ENCODE peak calls at places on chromosomes 4 and X, in five cellular contexts. One of them, this sample, is unnamed.

GRCh38 chr4:7447236-7447635 is 12.5 kb upstream of the PSAPL1 start:
- DNase-seq in uterus: no peak
- DNase-seq in HS-5: no peak
- DNase-seq in epithelial cell of prostate: no peak
- DNase-seq in activated T-cell treated with anti-CD3 and anti-CD28 coated beads, Interleukin-2, amount 50 U/mL, for 48 hours: no peak
- DNase-seq in this sample: no peak

GRCh38 chr4:65671402-65671801 is 1.1 kb upstream of the EPHA5 start:
- DNase-seq in activated T-cell treated with anti-CD3 and anti-CD28 coated beads, Interleukin-2, amount 50 U/mL, for 48 hours: no peak
- DNase-seq in HS-5: no peak
- DNase-seq in epithelial cell of prostate: no peak
- DNase-seq in uterus: no peak
- DNase-seq in this sample: no peak

GRCh38 chr4:155005395-155006087 is 202.9 kb upstream of the NPY2R start:
- DNase-seq in epithelial cell of prostate: no peak
- DNase-seq in HS-5: peak
- DNase-seq in uterus: no peak
- DNase-seq in activated T-cell treated with anti-CD3 and anti-CD28 coated beads, Interleukin-2, amount 50 U/mL, for 48 hours: no peak
- DNase-seq in this sample: no peak

GRCh38 chr4:109611045-109611616 is 51.1 kb downstream of the MCUB start:
- DNase-seq in epithelial cell of prostate: no peak
- DNase-seq in uterus: no peak
- DNase-seq in activated T-cell treated with anti-CD3 and anti-CD28 coated beads, Interleukin-2, amount 50 U/mL, for 48 hours: no peak
- DNase-seq in HS-5: no peak
- DNase-seq in this sample: peak

GRCh38 chrX:108396188-108396885 is 41.9 kb downstream of the COL4A6 start:
- DNase-seq in activated T-cell treated with anti-CD3 and anti-CD28 coated beads, Interleukin-2, amount 50 U/mL, for 48 hours: no peak
- DNase-seq in HS-5: no peak
- DNase-seq in epithelial cell of prostate: no peak
- DNase-seq in uterus: no peak
- DNase-seq in this sample: no peak

GRCh38 chrX:55908685-55909212 is 191.2 kb downstream of the RRAGB start:
- DNase-seq in activated T-cell treated with anti-CD3 and anti-CD28 coated beads, Interleukin-2, amount 50 U/mL, for 48 hours: peak
- DNase-seq in HS-5: no peak
- DNase-seq in epithelial cell of prostate: no peak
- DNase-seq in uterus: no peak
- DNase-seq in this sample: no peak

GRCh38 chr4:177473991-177474390 is 31.8 kb upstream of the AGA start:
- DNase-seq in activated T-cell treated with anti-CD3 and anti-CD28 coated beads, Interleukin-2, amount 50 U/mL, for 48 hours: no peak
- DNase-seq in uterus: no peak
- DNase-seq in HS-5: no peak
- DNase-seq in epithelial cell of prostate: no peak
- DNase-seq in this sample: no peak

GRCh38 chrX:143536176-143536575 is 18.9 kb upstream of the SPANXN3 start:
- DNase-seq in activated T-cell treated with anti-CD3 and anti-CD28 coated beads, Interleukin-2, amount 50 U/mL, for 48 hours: no peak
- DNase-seq in HS-5: no peak
- DNase-seq in uterus: no peak
- DNase-seq in epithelial cell of prostate: no peak
- DNase-seq in this sample: no peak

GRCh38 chr4:87058272-87059073 is 123.7 kb downstream of the AFF1 start:
- DNase-seq in epithelial cell of prostate: no peak
- DNase-seq in activated T-cell treated with anti-CD3 and anti-CD28 coated beads, Interleukin-2, amount 50 U/mL, for 48 hours: peak
- DNase-seq in HS-5: no peak
- DNase-seq in uterus: no peak
- DNase-seq in this sample: no peak

GRCh38 chr4:168575473-168575872 is 78.6 kb downstream of the PALLD start:
- DNase-seq in uterus: no peak
- DNase-seq in activated T-cell treated with anti-CD3 and anti-CD28 coated beads, Interleukin-2, amount 50 U/mL, for 48 hours: no peak
- DNase-seq in epithelial cell of prostate: no peak
- DNase-seq in HS-5: no peak
- DNase-seq in this sample: no peak

GRCh38 chr4:40881851-40882250 is 132.1 kb downstream of the NSUN7 start:
- DNase-seq in uterus: no peak
- DNase-seq in HS-5: no peak
- DNase-seq in activated T-cell treated with anti-CD3 and anti-CD28 coated beads, Interleukin-2, amount 50 U/mL, for 48 hours: no peak
- DNase-seq in epithelial cell of prostate: no peak
- DNase-seq in this sample: no peak

GRCh38 chr4:159390648-159391047 is 287.8 kb downstream of the RAPGEF2 start:
- DNase-seq in epithelial cell of prostate: peak
- DNase-seq in uterus: no peak
- DNase-seq in activated T-cell treated with anti-CD3 and anti-CD28 coated beads, Interleukin-2, amount 50 U/mL, for 48 hours: no peak
- DNase-seq in HS-5: peak
- DNase-seq in this sample: peak

GRCh38 chrX:124497386-124497785 is 151.0 kb downstream of the SH2D1A start:
- DNase-seq in uterus: no peak
- DNase-seq in epithelial cell of prostate: no peak
- DNase-seq in HS-5: no peak
- DNase-seq in activated T-cell treated with anti-CD3 and anti-CD28 coated beads, Interleukin-2, amount 50 U/mL, for 48 hours: no peak
- DNase-seq in this sample: no peak

GRCh38 chrX:19794690-19795089 is 92.7 kb downstream of the SH3KBP1 start:
- DNase-seq in uterus: no peak
- DNase-seq in activated T-cell treated with anti-CD3 and anti-CD28 coated beads, Interleukin-2, amount 50 U/mL, for 48 hours: no peak
- DNase-seq in HS-5: no peak
- DNase-seq in epithelial cell of prostate: no peak
- DNase-seq in this sample: no peak

GRCh38 chr4:159779716-159780115 is 676.8 kb downstream of the RAPGEF2 start:
- DNase-seq in HS-5: no peak
- DNase-seq in activated T-cell treated with anti-CD3 and anti-CD28 coated beads, Interleukin-2, amount 50 U/mL, for 48 hours: no peak
- DNase-seq in epithelial cell of prostate: no peak
- DNase-seq in uterus: no peak
- DNase-seq in this sample: no peak

GRCh38 chr4:115906428-115906827 is 793.0 kb upstream of the NDST4 start:
- DNase-seq in HS-5: no peak
- DNase-seq in activated T-cell treated with anti-CD3 and anti-CD28 coated beads, Interleukin-2, amount 50 U/mL, for 48 hours: no peak
- DNase-seq in epithelial cell of prostate: no peak
- DNase-seq in uterus: no peak
- DNase-seq in this sample: no peak

GRCh38 chrX:98407526-98408049 is 1523.9 kb downstream of the RPA4 start:
- DNase-seq in activated T-cell treated with anti-CD3 and anti-CD28 coated beads, Interleukin-2, amount 50 U/mL, for 48 hours: no peak
- DNase-seq in uterus: no peak
- DNase-seq in epithelial cell of prostate: no peak
- DNase-seq in HS-5: no peak
- DNase-seq in this sample: no peak

GRCh38 chr4:183449193-183449888 is 4.9 kb downstream of the CDKN2AIP start:
- DNase-seq in uterus: no peak
- DNase-seq in HS-5: no peak
- DNase-seq in epithelial cell of prostate: no peak
- DNase-seq in activated T-cell treated with anti-CD3 and anti-CD28 coated beads, Interleukin-2, amount 50 U/mL, for 48 hours: no peak
- DNase-seq in this sample: no peak

GRCh38 chr4:75869100-75869499 is 33.2 kb downstream of the PPEF2 start:
- DNase-seq in HS-5: no peak
- DNase-seq in uterus: no peak
- DNase-seq in epithelial cell of prostate: no peak
- DNase-seq in activated T-cell treated with anti-CD3 and anti-CD28 coated beads, Interleukin-2, amount 50 U/mL, for 48 hours: no peak
- DNase-seq in this sample: no peak

GRCh38 chr4:106601519-106601918 is 232.9 kb upstream of the GIMD1 start:
- DNase-seq in uterus: no peak
- DNase-seq in epithelial cell of prostate: no peak
- DNase-seq in HS-5: no peak
- DNase-seq in activated T-cell treated with anti-CD3 and anti-CD28 coated beads, Interleukin-2, amount 50 U/mL, for 48 hours: no peak
- DNase-seq in this sample: no peak

GRCh38 chr4:99847362-99847976 is 30.8 kb downstream of the DAPP1 start:
- DNase-seq in HS-5: no peak
- DNase-seq in activated T-cell treated with anti-CD3 and anti-CD28 coated beads, Interleukin-2, amount 50 U/mL, for 48 hours: peak
- DNase-seq in epithelial cell of prostate: no peak
- DNase-seq in uterus: no peak
- DNase-seq in this sample: no peak

GRCh38 chrX:71118032-71118984 is at the start of gene MED12:
- DNase-seq in HS-5: peak
- DNase-seq in epithelial cell of prostate: no peak
- DNase-seq in activated T-cell treated with anti-CD3 and anti-CD28 coated beads, Interleukin-2, amount 50 U/mL, for 48 hours: peak
- DNase-seq in uterus: peak
- DNase-seq in this sample: peak

GRCh38 chr4:23717528-23718248 is 172.2 kb downstream of the PPARGC1A start:
- DNase-seq in epithelial cell of prostate: no peak
- DNase-seq in activated T-cell treated with anti-CD3 and anti-CD28 coated beads, Interleukin-2, amount 50 U/mL, for 48 hours: no peak
- DNase-seq in HS-5: peak
- DNase-seq in uterus: no peak
- DNase-seq in this sample: no peak

GRCh38 chr4:74262522-74262921 is 45.7 kb upstream of the EPGN start:
- DNase-seq in uterus: no peak
- DNase-seq in activated T-cell treated with anti-CD3 and anti-CD28 coated beads, Interleukin-2, amount 50 U/mL, for 48 hours: no peak
- DNase-seq in epithelial cell of prostate: no peak
- DNase-seq in HS-5: no peak
- DNase-seq in this sample: no peak

GRCh38 chr4:185524888-185525863 is 10.1 kb downstream of the PDLIM3 start:
- DNase-seq in activated T-cell treated with anti-CD3 and anti-CD28 coated beads, Interleukin-2, amount 50 U/mL, for 48 hours: no peak
- DNase-seq in uterus: no peak
- DNase-seq in epithelial cell of prostate: no peak
- DNase-seq in HS-5: no peak
- DNase-seq in this sample: no peak